ENCODE peak calls at places on chromosome 20, in five cellular contexts. X is neuronal stem cell, M is mesenchymal stem cell, Z is IMR-90, D is H1. F is an unnamed sample.

GRCh38 chr20:36202891-36203338 is 33.4 kb upstream of the AAR2 start:
- DNase-seq in X (peak), M (peak), Z (peak), D (peak), F (peak)

GRCh38 chr20:47950103-47950502 is 164.8 kb upstream of the SULF2 start:
- DNase-seq in X (no peak), M (peak), Z (no peak), D (no peak), F (peak)

GRCh38 chr20:35840403-35840802 is 68.6 kb downstream of the PHF20 start:
- DNase-seq in X (no peak), M (no peak), Z (no peak), D (no peak), F (no peak)

GRCh38 chr20:19265646-19266374 is 53.4 kb downstream of the SLC24A3 start:
- DNase-seq in X (no peak), M (no peak), Z (no peak), D (peak), F (peak)

GRCh38 chr20:46358336-46359058 is 47.9 kb downstream of the ELMO2 start:
- DNase-seq in X (no peak), M (no peak), Z (no peak), D (no peak), F (no peak)

GRCh38 chr20:44651507-44652373 is at the start of gene ADA:
- DNase-seq in X (peak), M (peak), Z (peak), D (peak), F (peak)

GRCh38 chr20:56343861-56344381 is 14.9 kb upstream of the FAM210B start:
- DNase-seq in X (peak), M (peak), Z (peak), D (peak), F (peak)

GRCh38 chr20:17610566-17611289 is 40.9 kb downstream of the DSTN start:
- DNase-seq in X (no peak), M (no peak), Z (no peak), D (no peak), F (no peak)

DNA sequence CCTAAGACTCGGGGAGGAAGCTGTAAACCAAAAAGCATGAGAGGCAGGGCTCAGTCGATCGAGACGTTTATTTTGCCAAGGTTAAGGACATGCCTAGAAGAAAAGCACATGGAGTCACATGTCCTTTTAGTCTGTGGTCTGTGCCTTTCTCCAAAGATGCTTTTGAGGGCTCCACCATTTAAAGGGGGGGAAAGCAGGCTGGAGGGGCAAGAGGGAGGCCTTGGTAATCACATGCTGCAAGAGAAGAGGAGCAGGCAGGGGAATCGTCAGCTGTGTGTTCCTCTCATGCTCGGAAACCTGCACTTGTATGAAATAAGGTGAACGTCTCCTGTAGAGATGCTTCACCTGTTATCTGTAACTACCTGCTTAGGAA is 9.1 kb upstream of the YTHDF1 start:
- DNase-seq in X (no peak), M (no peak), Z (no peak), D (no peak), F (no peak)
- H2BK5ac ChIP-seq in X (no peak), M (peak), Z (no peak), D (peak), F (no peak)

GRCh38 chr20:62924567-62925419 is 1.5 kb downstream of the DIDO1 start:
- DNase-seq in X (no peak), M (peak), Z (peak), D (no peak), F (no peak)

GRCh38 chr20:62922451-62922921 is 3.8 kb downstream of the DIDO1 start:
- DNase-seq in X (no peak), M (no peak), Z (no peak), D (no peak), F (no peak)

GRCh38 chr20:62926229-62927127 is at the start of gene DIDO1:
- DNase-seq in X (peak), M (peak), Z (peak), D (peak), F (peak)

GRCh38 chr20:62925420-62926228 is 681 bp downstream of the DIDO1 start:
- DNase-seq in X (no peak), M (peak), Z (peak), D (no peak), F (peak)

GRCh38 chr20:62923669-62924566 is 2.4 kb downstream of the DIDO1 start:
- DNase-seq in X (no peak), M (no peak), Z (no peak), D (no peak), F (no peak)
- H3K4me3 ChIP-seq in X (no peak), M (peak), Z (peak), D (no peak), F (no peak)

DNA sequence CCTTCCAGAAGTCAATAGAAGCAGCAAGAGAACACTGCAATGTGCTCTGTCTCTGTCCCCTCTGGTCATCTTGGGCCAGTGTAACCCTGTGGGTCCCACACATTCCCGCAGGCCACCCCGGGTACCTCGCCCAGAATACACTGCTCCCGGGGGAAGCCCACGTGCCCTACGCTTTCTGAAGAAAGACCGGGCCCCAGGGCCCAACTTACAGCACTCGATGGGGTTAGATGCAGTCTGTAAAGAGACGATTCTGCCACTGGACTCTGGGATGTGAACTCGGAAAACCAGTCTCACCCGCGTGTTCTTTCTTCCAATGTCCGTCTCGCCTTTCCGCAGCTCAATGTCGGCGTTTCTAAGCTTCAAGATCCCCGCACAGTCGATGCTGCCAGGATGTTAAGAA is 68.7 kb downstream of the NFATC2 start:
- DNase-seq in X (no peak), M (no peak), Z (no peak), D (no peak), F (no peak)
- H2BK15ac ChIP-seq in X (no peak), M (no peak), Z (no peak), D (no peak), F (no peak)

GRCh38 chr20:50056951-50057403 is 56.0 kb downstream of the UBE2V1 start:
- DNase-seq in X (no peak), M (no peak), Z (no peak), D (no peak), F (no peak)
- H2BK5ac ChIP-seq in X (peak), M (no peak), Z (no peak), D (no peak), F (no peak)

GRCh38 chr20:30892704-30893345 is 364.6 kb upstream of the DEFB115 start:
- DNase-seq in X (no peak), M (no peak), Z (no peak), D (no peak), F (peak)
- H3K4me3 ChIP-seq in X (no peak), M (no peak), Z (no peak), D (no peak), F (no peak)

GRCh38 chr20:9241721-9242427 is 173.0 kb downstream of the PLCB4 start:
- DNase-seq in X (no peak), M (no peak), Z (peak), D (no peak), F (no peak)
- H2BK15ac ChIP-seq in X (no peak), M (no peak), Z (no peak), D (no peak), F (no peak)

DNA sequence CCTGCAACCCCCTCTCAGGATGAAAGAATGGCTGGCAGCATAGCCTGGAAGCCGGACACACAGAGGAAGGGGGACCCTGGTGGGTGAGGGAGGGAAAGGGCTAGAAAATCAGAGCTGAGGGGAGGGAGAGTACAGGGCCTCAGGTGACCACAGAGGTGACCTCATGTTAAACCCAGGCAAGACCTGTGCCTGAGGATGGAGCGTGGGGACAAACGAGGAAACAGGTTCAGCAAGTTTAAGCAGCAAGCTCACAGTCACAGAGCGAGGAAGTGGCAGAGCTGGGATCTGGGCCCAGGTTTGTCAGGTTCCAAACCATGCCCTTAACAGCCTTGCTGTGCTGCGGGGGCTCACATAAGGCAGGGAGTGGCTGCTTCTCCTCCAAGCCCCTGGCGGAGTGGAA is 4.0 kb upstream of the BPI start:
- DNase-seq in X (no peak), M (no peak), Z (no peak), D (no peak), F (peak)
- H2BK5ac ChIP-seq in X (no peak), M (no peak), Z (no peak), D (peak), F (no peak)

DNA sequence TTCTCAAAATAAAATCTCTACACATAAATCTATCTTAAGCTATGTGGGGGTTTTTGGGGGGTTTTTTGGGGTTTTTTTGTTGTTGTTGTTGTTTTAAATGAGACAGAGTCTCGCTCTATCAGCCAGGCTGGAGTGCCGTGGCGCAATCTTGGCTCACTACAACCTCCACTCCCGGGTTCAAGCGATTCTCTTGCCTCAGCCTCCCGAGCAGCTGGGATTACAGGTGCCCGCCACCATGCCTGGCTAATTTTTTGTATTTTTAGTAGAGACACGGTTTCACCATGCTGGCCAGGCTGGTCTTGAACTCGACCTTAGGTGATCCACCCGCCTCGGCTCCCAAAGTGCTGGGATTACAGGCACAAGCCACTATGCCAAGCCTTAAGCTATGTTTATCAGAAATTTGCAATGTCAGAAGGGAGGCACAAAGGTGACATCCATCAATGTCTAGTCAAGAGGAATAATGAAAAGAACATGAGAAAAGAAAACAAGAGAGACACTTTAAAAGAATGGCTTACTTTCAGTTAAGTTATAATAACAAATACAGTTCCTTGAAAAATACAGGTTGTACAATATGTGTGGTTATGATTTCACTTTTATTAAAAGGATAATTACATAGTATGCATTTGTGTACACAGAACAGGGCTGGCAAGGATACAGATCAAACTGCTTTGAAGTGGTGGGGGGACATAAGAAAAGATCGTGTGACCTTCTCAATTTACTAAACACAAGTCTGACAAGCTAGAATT is 28.6 kb downstream of the SLC23A2 start:
- DNase-seq in X (no peak), M (no peak), Z (no peak), D (no peak), F (no peak)
- H3K4me3 ChIP-seq in X (no peak), M (peak), Z (no peak), D (no peak), F (no peak)

GRCh38 chr20:4828830-4829493 is 107.3 kb downstream of the PRND start:
- DNase-seq in X (no peak), M (no peak), Z (no peak), D (peak), F (no peak)
- H2BK15ac ChIP-seq in X (no peak), M (no peak), Z (no peak), D (no peak), F (no peak)